ENCODE peak calls at places on chromosomes 3 and 15, in eight cellular contexts. One of them, this sample, is unnamed.
A peak's percentile ranks its signal among the peaks of the same experiment; 100 is the strongest.

GRCh38 chr3:115855911-115856310 is 232.6 kb downstream of the GAP43 start:
- DNase-seq in NB4: no peak
- DNase-seq in uterus: no peak
- DNase-seq in heart left ventricle: no peak
- DNase-seq in astrocyte: peak; percentile 32
- DNase-seq in IMR-90: peak; percentile 87
- DNase-seq in lower lobe of right lung: no peak
- DNase-seq in fibroblast of lung: peak; percentile 60
- DNase-seq in this sample: no peak

GRCh38 chr3:172848910-172849309 is 98.4 kb downstream of the ECT2 start:
- DNase-seq in NB4: no peak
- DNase-seq in uterus: no peak
- DNase-seq in heart left ventricle: no peak
- DNase-seq in astrocyte: peak; percentile 80
- DNase-seq in IMR-90: peak; percentile 10
- DNase-seq in lower lobe of right lung: no peak
- DNase-seq in fibroblast of lung: peak; percentile 31
- DNase-seq in this sample: peak; percentile 45

GRCh38 chr3:109926376-109926775 is 589.0 kb upstream of the DPPA4 start:
- DNase-seq in NB4: no peak
- DNase-seq in uterus: no peak
- DNase-seq in heart left ventricle: no peak
- DNase-seq in astrocyte: peak; percentile 53
- DNase-seq in IMR-90: no peak
- DNase-seq in lower lobe of right lung: no peak
- DNase-seq in fibroblast of lung: no peak
- DNase-seq in this sample: no peak

GRCh38 chr15:42048821-42049200 is 28.0 kb upstream of the PLA2G4E start:
- DNase-seq in NB4: no peak
- DNase-seq in uterus: no peak
- DNase-seq in heart left ventricle: no peak
- DNase-seq in astrocyte: no peak
- DNase-seq in IMR-90: no peak
- DNase-seq in lower lobe of right lung: no peak
- DNase-seq in fibroblast of lung: no peak
- DNase-seq in this sample: no peak

GRCh38 chr15:56798639-56799038 is 65.3 kb upstream of the ZNF280D start:
- DNase-seq in NB4: no peak
- DNase-seq in uterus: no peak
- DNase-seq in heart left ventricle: no peak
- DNase-seq in astrocyte: no peak
- DNase-seq in IMR-90: peak; percentile 10
- DNase-seq in lower lobe of right lung: no peak
- DNase-seq in fibroblast of lung: no peak
- DNase-seq in this sample: no peak

GRCh38 chr3:25354071-25354470 is 74.0 kb upstream of the RARB start:
- DNase-seq in NB4: no peak
- DNase-seq in uterus: no peak
- DNase-seq in heart left ventricle: no peak
- DNase-seq in astrocyte: peak; percentile 56
- DNase-seq in IMR-90: no peak
- DNase-seq in lower lobe of right lung: no peak
- DNase-seq in fibroblast of lung: no peak
- DNase-seq in this sample: peak; percentile 11

GRCh38 chr3:183274609-183275008 is 21.6 kb downstream of the B3GNT5 start:
- DNase-seq in NB4: no peak
- DNase-seq in uterus: no peak
- DNase-seq in heart left ventricle: no peak
- DNase-seq in astrocyte: peak; percentile 22
- DNase-seq in IMR-90: no peak
- DNase-seq in lower lobe of right lung: no peak
- DNase-seq in fibroblast of lung: no peak
- DNase-seq in this sample: no peak

GRCh38 chr3:194001728-194002459 is 134.1 kb upstream of the HES1 start:
- DNase-seq in NB4: no peak
- DNase-seq in uterus: no peak
- DNase-seq in heart left ventricle: no peak
- DNase-seq in astrocyte: no peak
- DNase-seq in IMR-90: no peak
- DNase-seq in lower lobe of right lung: no peak
- DNase-seq in fibroblast of lung: no peak
- DNase-seq in this sample: no peak

GRCh38 chr3:122533480-122533879 is 18.7 kb upstream of the KPNA1 start:
- DNase-seq in NB4: no peak
- DNase-seq in uterus: no peak
- DNase-seq in heart left ventricle: no peak
- DNase-seq in astrocyte: no peak
- DNase-seq in IMR-90: no peak
- DNase-seq in lower lobe of right lung: no peak
- DNase-seq in fibroblast of lung: no peak
- DNase-seq in this sample: no peak

GRCh38 chr3:122535964-122536363 is 21.2 kb upstream of the KPNA1 start:
- DNase-seq in NB4: no peak
- DNase-seq in uterus: no peak
- DNase-seq in heart left ventricle: no peak
- DNase-seq in astrocyte: no peak
- DNase-seq in IMR-90: no peak
- DNase-seq in lower lobe of right lung: no peak
- DNase-seq in fibroblast of lung: no peak
- DNase-seq in this sample: no peak

GRCh38 chr3:122533931-122534334 is 19.2 kb upstream of the KPNA1 start:
- DNase-seq in NB4: peak; percentile 89
- DNase-seq in uterus: no peak
- DNase-seq in heart left ventricle: no peak
- DNase-seq in astrocyte: peak; percentile 79
- DNase-seq in IMR-90: peak; percentile 87
- DNase-seq in lower lobe of right lung: no peak
- DNase-seq in fibroblast of lung: peak; percentile 57
- DNase-seq in this sample: peak; percentile 78

GRCh38 chr3:122536634-122537033 is 21.9 kb upstream of the KPNA1 start:
- DNase-seq in NB4: no peak
- DNase-seq in uterus: no peak
- DNase-seq in heart left ventricle: no peak
- DNase-seq in astrocyte: no peak
- DNase-seq in IMR-90: no peak
- DNase-seq in lower lobe of right lung: no peak
- DNase-seq in fibroblast of lung: no peak
- DNase-seq in this sample: no peak
- H3K4me3 ChIP-seq in NB4: no peak overlapping the region
- H3K4me3 ChIP-seq in uterus: no peak overlapping the region
- H3K4me3 ChIP-seq in heart left ventricle: no peak overlapping the region
- H3K4me3 ChIP-seq in astrocyte: no peak overlapping the region
- H3K4me3 ChIP-seq in IMR-90: no peak overlapping the region
- H3K4me3 ChIP-seq in lower lobe of right lung: no peak overlapping the region
- H3K4me3 ChIP-seq in fibroblast of lung: no peak overlapping the region
- H3K4me3 ChIP-seq in this sample: no peak overlapping the region

GRCh38 chr3:64716110-64716509 is 28.3 kb upstream of the ADAMTS9 start:
- DNase-seq in NB4: no peak
- DNase-seq in uterus: no peak
- DNase-seq in heart left ventricle: no peak
- DNase-seq in astrocyte: peak; percentile 75
- DNase-seq in IMR-90: peak; percentile 2
- DNase-seq in lower lobe of right lung: no peak
- DNase-seq in fibroblast of lung: no peak
- DNase-seq in this sample: no peak

GRCh38 chr3:64715211-64715982 is 27.6 kb upstream of the ADAMTS9 start:
- DNase-seq in NB4: no peak
- DNase-seq in uterus: no peak
- DNase-seq in heart left ventricle: no peak
- DNase-seq in astrocyte: no peak
- DNase-seq in IMR-90: no peak
- DNase-seq in lower lobe of right lung: no peak
- DNase-seq in fibroblast of lung: no peak
- DNase-seq in this sample: no peak

GRCh38 chr3:64717411-64717810 is 29.6 kb upstream of the ADAMTS9 start:
- DNase-seq in NB4: no peak
- DNase-seq in uterus: no peak
- DNase-seq in heart left ventricle: no peak
- DNase-seq in astrocyte: no peak
- DNase-seq in IMR-90: no peak
- DNase-seq in lower lobe of right lung: no peak
- DNase-seq in fibroblast of lung: no peak
- DNase-seq in this sample: no peak

DNA sequence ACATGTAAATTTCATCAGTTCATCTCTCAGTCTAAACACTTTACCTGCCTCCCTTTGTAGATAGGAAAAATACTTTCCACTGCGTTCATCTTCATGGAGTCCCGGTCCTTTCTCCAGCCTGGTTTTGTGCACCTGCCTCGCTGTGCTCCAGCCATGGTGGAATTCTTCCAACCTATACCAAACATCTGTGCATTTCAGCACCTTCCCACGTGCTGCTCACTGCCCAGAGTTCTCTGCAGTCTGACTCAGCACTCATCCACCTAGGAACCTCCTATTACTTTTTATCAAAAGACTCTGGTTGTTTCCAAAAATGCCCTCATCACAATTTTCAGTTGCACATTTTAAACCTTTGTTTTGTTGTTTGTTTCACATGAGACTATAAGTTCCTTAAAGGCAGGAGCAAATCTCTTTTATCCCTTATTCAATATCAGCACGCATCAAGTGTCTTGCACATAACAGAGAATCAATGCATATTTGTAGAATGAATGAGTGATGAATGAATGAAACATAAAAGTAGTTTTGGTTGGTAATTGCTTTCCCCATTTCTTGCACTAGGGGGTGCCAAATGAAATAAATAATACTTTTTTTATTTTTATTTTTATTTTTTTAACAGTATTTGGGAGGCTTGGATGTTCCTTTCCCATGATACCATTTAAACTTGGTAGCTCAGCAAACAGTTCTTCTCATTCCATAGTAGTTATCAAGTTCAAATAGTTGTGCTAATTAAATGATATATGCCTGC is 30.2 kb upstream of the ADAMTS9 start:
- DNase-seq in NB4: no peak
- DNase-seq in uterus: no peak
- DNase-seq in heart left ventricle: no peak
- DNase-seq in astrocyte: no peak
- DNase-seq in IMR-90: no peak
- DNase-seq in lower lobe of right lung: no peak
- DNase-seq in fibroblast of lung: peak; percentile 13
- DNase-seq in this sample: no peak
- TF ChIP-seq CTCF in NB4: no peak
- TF ChIP-seq CTCF in uterus: no peak
- TF ChIP-seq CTCF in heart left ventricle: peak; percentile 50
- TF ChIP-seq CTCF in astrocyte: peak; percentile 55
- TF ChIP-seq CTCF in IMR-90: peak; percentile 48
- TF ChIP-seq CTCF in lower lobe of right lung: peak; percentile 42
- TF ChIP-seq CTCF in fibroblast of lung: peak; percentile 59
- TF ChIP-seq CTCF in this sample: peak; percentile 56

GRCh38 chr3:44761347-44762169 is at the start of the genes KIAA1143 and KIF15:
- DNase-seq in NB4: peak; percentile 97
- DNase-seq in uterus: peak; percentile 95
- DNase-seq in heart left ventricle: peak; percentile 98
- DNase-seq in astrocyte: peak; percentile 84
- DNase-seq in IMR-90: peak; percentile 95
- DNase-seq in lower lobe of right lung: peak; percentile 98
- DNase-seq in fibroblast of lung: peak; percentile 95
- DNase-seq in this sample: peak; percentile 96

GRCh38 chr3:44764248-44764647 is 2.7 kb downstream of the KIF15 start:
- DNase-seq in NB4: no peak
- DNase-seq in uterus: no peak
- DNase-seq in heart left ventricle: no peak
- DNase-seq in astrocyte: no peak
- DNase-seq in IMR-90: no peak
- DNase-seq in lower lobe of right lung: no peak
- DNase-seq in fibroblast of lung: no peak
- DNase-seq in this sample: no peak

GRCh38 chr3:44762170-44762677 is 630 bp downstream of the KIF15 start:
- DNase-seq in NB4: peak; percentile 39
- DNase-seq in uterus: no peak
- DNase-seq in heart left ventricle: no peak
- DNase-seq in astrocyte: peak; percentile 1
- DNase-seq in IMR-90: peak; percentile 12
- DNase-seq in lower lobe of right lung: no peak
- DNase-seq in fibroblast of lung: peak; percentile 14
- DNase-seq in this sample: peak; percentile 17

GRCh38 chr3:44762690-44763089 is 1.1 kb downstream of the KIF15 start:
- DNase-seq in NB4: no peak
- DNase-seq in uterus: no peak
- DNase-seq in heart left ventricle: no peak
- DNase-seq in astrocyte: no peak
- DNase-seq in IMR-90: no peak
- DNase-seq in lower lobe of right lung: no peak
- DNase-seq in fibroblast of lung: no peak
- DNase-seq in this sample: no peak
- H3K4me3 ChIP-seq in NB4: peak overlapping the region; percentile 91
- H3K4me3 ChIP-seq in uterus: no peak overlapping the region
- H3K4me3 ChIP-seq in heart left ventricle: peak overlapping the region; percentile 91
- H3K4me3 ChIP-seq in astrocyte: peak overlapping the region; percentile 96
- H3K4me3 ChIP-seq in IMR-90: peak overlapping the region; percentile 69
- H3K4me3 ChIP-seq in lower lobe of right lung: no peak overlapping the region
- H3K4me3 ChIP-seq in fibroblast of lung: peak overlapping the region; percentile 80
- H3K4me3 ChIP-seq in this sample: peak overlapping the region; percentile 91

GRCh38 chr3:111072016-111072891 is 638 bp downstream of the NECTIN3 start:
- DNase-seq in NB4: no peak
- DNase-seq in uterus: peak; percentile 34
- DNase-seq in heart left ventricle: peak; percentile 65
- DNase-seq in astrocyte: peak; percentile 22
- DNase-seq in IMR-90: peak; percentile 25
- DNase-seq in lower lobe of right lung: peak; percentile 50
- DNase-seq in fibroblast of lung: peak; percentile 66
- DNase-seq in this sample: peak; percentile 85

GRCh38 chr3:111068574-111068973 is 3.0 kb upstream of the NECTIN3 start:
- DNase-seq in NB4: no peak
- DNase-seq in uterus: no peak
- DNase-seq in heart left ventricle: no peak
- DNase-seq in astrocyte: no peak
- DNase-seq in IMR-90: no peak
- DNase-seq in lower lobe of right lung: no peak
- DNase-seq in fibroblast of lung: no peak
- DNase-seq in this sample: no peak

GRCh38 chr3:111069974-111070751 is 1.5 kb upstream of the NECTIN3 start:
- DNase-seq in NB4: no peak
- DNase-seq in uterus: peak; percentile 31
- DNase-seq in heart left ventricle: no peak
- DNase-seq in astrocyte: peak; percentile 4
- DNase-seq in IMR-90: peak; percentile 30
- DNase-seq in lower lobe of right lung: no peak
- DNase-seq in fibroblast of lung: peak; percentile 31
- DNase-seq in this sample: peak; percentile 27

GRCh38 chr3:111071257-111072015 is at the start of gene NECTIN3:
- DNase-seq in NB4: no peak
- DNase-seq in uterus: peak; percentile 95
- DNase-seq in heart left ventricle: peak; percentile 96
- DNase-seq in astrocyte: peak; percentile 98
- DNase-seq in IMR-90: peak; percentile 99
- DNase-seq in lower lobe of right lung: peak; percentile 93
- DNase-seq in fibroblast of lung: peak; percentile 99
- DNase-seq in this sample: peak; percentile 99

DNA sequence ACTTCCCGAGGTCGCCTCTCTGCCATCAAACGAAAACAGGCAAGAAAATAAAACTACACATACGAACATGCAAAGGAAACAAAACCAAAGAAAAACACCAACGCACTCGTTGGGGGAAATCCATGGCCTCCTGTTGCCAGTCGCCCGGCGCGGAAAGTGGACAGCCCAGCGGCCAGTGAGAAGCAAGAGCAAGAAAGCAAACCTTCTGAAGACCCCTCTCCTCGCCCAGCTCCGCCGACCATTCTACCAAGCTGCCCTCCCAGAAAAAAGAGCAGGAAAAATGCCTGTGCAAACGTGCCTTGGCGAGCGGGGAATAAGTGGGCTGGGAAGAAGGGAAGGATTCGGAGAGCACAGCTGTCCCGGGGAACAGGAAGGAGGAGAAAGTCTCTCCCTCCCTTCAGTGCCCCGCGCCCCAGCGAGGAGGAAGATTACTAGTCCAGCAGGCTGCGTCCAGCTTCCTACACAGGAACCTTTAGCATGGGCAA is 802 bp upstream of the NECTIN3 start:
- DNase-seq in NB4: no peak
- DNase-seq in uterus: no peak
- DNase-seq in heart left ventricle: peak; percentile 67
- DNase-seq in astrocyte: no peak
- DNase-seq in IMR-90: no peak
- DNase-seq in lower lobe of right lung: no peak
- DNase-seq in fibroblast of lung: no peak
- DNase-seq in this sample: no peak
- TF ChIP-seq CTCF in NB4: no peak
- TF ChIP-seq CTCF in uterus: no peak
- TF ChIP-seq CTCF in heart left ventricle: no peak
- TF ChIP-seq CTCF in astrocyte: no peak
- TF ChIP-seq CTCF in IMR-90: no peak
- TF ChIP-seq CTCF in lower lobe of right lung: no peak
- TF ChIP-seq CTCF in fibroblast of lung: no peak
- TF ChIP-seq CTCF in this sample: no peak

This sample was measured in fibroblast of villous mesenchyme.